ENCODE peak calls at places on chromosomes 12 and 14, in eight cellular contexts. One of them, this sample, is unnamed.

GRCh38 chr14:96203116-96203515 is 1.5 kb upstream of the BDKRB2 start:
- DNase-seq in astrocyte: no peak
- DNase-seq in psoas muscle: no peak
- DNase-seq in HCT116: no peak
- DNase-seq in heart left ventricle: no peak
- DNase-seq in mucosa of descending colon: no peak
- DNase-seq in uterus: no peak
- DNase-seq in WERI-Rb-1: no peak
- DNase-seq in this sample: no peak

GRCh38 chr12:14834502-14834901 is 8.8 kb downstream of the ART4 start:
- DNase-seq in uterus: no peak
- DNase-seq in WERI-Rb-1: no peak
- DNase-seq in psoas muscle: no peak
- DNase-seq in astrocyte: no peak
- DNase-seq in HCT116: no peak
- DNase-seq in heart left ventricle: no peak
- DNase-seq in mucosa of descending colon: no peak
- DNase-seq in this sample: no peak

GRCh38 chr14:53032161-53032803 is 81.4 kb upstream of the FERMT2 start:
- DNase-seq in psoas muscle: no peak
- DNase-seq in HCT116: peak; percentile 40
- DNase-seq in uterus: no peak
- DNase-seq in heart left ventricle: no peak
- DNase-seq in mucosa of descending colon: no peak
- DNase-seq in WERI-Rb-1: no peak
- DNase-seq in astrocyte: peak; percentile 92
- DNase-seq in this sample: no peak

GRCh38 chr12:50073712-50074111 is 11.4 kb upstream of the SMARCD1 start:
- DNase-seq in mucosa of descending colon: no peak
- DNase-seq in WERI-Rb-1: no peak
- DNase-seq in heart left ventricle: peak; percentile 34
- DNase-seq in uterus: no peak
- DNase-seq in HCT116: no peak
- DNase-seq in astrocyte: no peak
- DNase-seq in psoas muscle: no peak
- DNase-seq in this sample: no peak

GRCh38 chr12:75389061-75389460 is 1.8 kb upstream of the GLIPR1L2 start:
- DNase-seq in astrocyte: peak; percentile 51
- DNase-seq in psoas muscle: no peak
- DNase-seq in HCT116: peak; percentile 78
- DNase-seq in heart left ventricle: no peak
- DNase-seq in WERI-Rb-1: no peak
- DNase-seq in mucosa of descending colon: no peak
- DNase-seq in uterus: no peak
- DNase-seq in this sample: no peak

GRCh38 chr12:20269352-20270067 is 98.8 kb upstream of the PDE3A start:
- DNase-seq in heart left ventricle: no peak
- DNase-seq in WERI-Rb-1: no peak
- DNase-seq in mucosa of descending colon: no peak
- DNase-seq in HCT116: no peak
- DNase-seq in psoas muscle: no peak
- DNase-seq in uterus: no peak
- DNase-seq in astrocyte: no peak
- DNase-seq in this sample: no peak

GRCh38 chr14:27672047-27672446 is 1074.2 kb upstream of the NOVA1 start:
- DNase-seq in astrocyte: peak; percentile 1
- DNase-seq in HCT116: no peak
- DNase-seq in psoas muscle: no peak
- DNase-seq in mucosa of descending colon: no peak
- DNase-seq in heart left ventricle: no peak
- DNase-seq in uterus: no peak
- DNase-seq in WERI-Rb-1: no peak
- DNase-seq in this sample: no peak

GRCh38 chr12:55743131-55743921 is 404 bp downstream of the GDF11 start:
- DNase-seq in uterus: peak; percentile 64
- DNase-seq in HCT116: no peak
- DNase-seq in WERI-Rb-1: peak; percentile 69
- DNase-seq in mucosa of descending colon: peak; percentile 73
- DNase-seq in astrocyte: peak; percentile 47
- DNase-seq in psoas muscle: peak; percentile 79
- DNase-seq in heart left ventricle: peak; percentile 78
- DNase-seq in this sample: peak; percentile 45

GRCh38 chr14:94542111-94542810 is 19.0 kb upstream of the SERPINA4 start:
- DNase-seq in psoas muscle: no peak
- DNase-seq in WERI-Rb-1: no peak
- DNase-seq in heart left ventricle: no peak
- DNase-seq in HCT116: no peak
- DNase-seq in uterus: no peak
- DNase-seq in mucosa of descending colon: no peak
- DNase-seq in astrocyte: peak; percentile 37
- DNase-seq in this sample: no peak

GRCh38 chr12:123389560-123390351 is 5.8 kb downstream of the KMT5A start:
- DNase-seq in astrocyte: no peak
- DNase-seq in WERI-Rb-1: peak; percentile 54
- DNase-seq in mucosa of descending colon: peak; percentile 81
- DNase-seq in psoas muscle: peak; percentile 87
- DNase-seq in HCT116: no peak
- DNase-seq in heart left ventricle: peak; percentile 75
- DNase-seq in uterus: peak; percentile 30
- DNase-seq in this sample: peak; percentile 66

GRCh38 chr12:92593734-92594402 is 108.9 kb upstream of the PLEKHG7 start:
- DNase-seq in WERI-Rb-1: no peak
- DNase-seq in psoas muscle: no peak
- DNase-seq in HCT116: no peak
- DNase-seq in astrocyte: peak; percentile 94
- DNase-seq in heart left ventricle: no peak
- DNase-seq in mucosa of descending colon: no peak
- DNase-seq in uterus: no peak
- DNase-seq in this sample: no peak

GRCh38 chr12:46553266-46553665 is 180.7 kb upstream of the SLC38A2 start:
- DNase-seq in astrocyte: peak; percentile 62
- DNase-seq in heart left ventricle: no peak
- DNase-seq in uterus: no peak
- DNase-seq in HCT116: peak; percentile 96
- DNase-seq in psoas muscle: no peak
- DNase-seq in mucosa of descending colon: no peak
- DNase-seq in WERI-Rb-1: no peak
- DNase-seq in this sample: no peak

GRCh38 chr12:8026282-8026637 is 6.3 kb upstream of the FOXJ2 start:
- DNase-seq in heart left ventricle: no peak
- DNase-seq in astrocyte: no peak
- DNase-seq in psoas muscle: no peak
- DNase-seq in uterus: no peak
- DNase-seq in WERI-Rb-1: no peak
- DNase-seq in HCT116: no peak
- DNase-seq in mucosa of descending colon: no peak
- DNase-seq in this sample: no peak

GRCh38 chr12:83313827-83314226 is 627.1 kb downstream of the TMTC2 start:
- DNase-seq in uterus: no peak
- DNase-seq in HCT116: no peak
- DNase-seq in WERI-Rb-1: no peak
- DNase-seq in heart left ventricle: no peak
- DNase-seq in astrocyte: no peak
- DNase-seq in psoas muscle: no peak
- DNase-seq in mucosa of descending colon: no peak
- DNase-seq in this sample: no peak

DNA sequence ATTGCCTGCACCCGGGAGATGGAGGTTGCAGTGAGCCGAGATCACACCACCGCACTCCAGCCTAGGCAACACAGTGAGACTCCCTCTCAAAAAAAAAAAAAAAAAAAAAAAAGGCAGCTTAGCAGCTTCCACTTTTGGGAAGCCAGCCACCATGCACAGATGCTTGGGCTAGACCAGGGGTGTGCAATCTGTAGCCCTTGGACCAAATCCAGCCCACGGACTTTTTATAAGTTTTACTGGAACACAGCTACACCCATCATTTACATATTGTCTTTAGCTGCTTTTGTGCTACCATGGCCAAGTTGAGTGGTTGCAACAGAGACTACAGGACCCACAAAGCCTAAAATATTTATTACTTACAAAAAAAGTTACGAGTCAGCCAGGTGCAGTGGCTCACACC is 6.7 kb downstream of the CIT start:
- DNase-seq in mucosa of descending colon: no peak
- DNase-seq in heart left ventricle: no peak
- DNase-seq in astrocyte: no peak
- DNase-seq in HCT116: no peak
- DNase-seq in uterus: no peak
- DNase-seq in psoas muscle: no peak
- DNase-seq in WERI-Rb-1: no peak
- DNase-seq in this sample: no peak
- H3K36me3 ChIP-seq in mucosa of descending colon: no peaks in the 10 kb centered on the region
- H3K36me3 ChIP-seq in heart left ventricle: no peaks in the 10 kb centered on the region
- H3K36me3 ChIP-seq in astrocyte: peaks cover 12% of the 10 kb centered on the region
- H3K36me3 ChIP-seq in HCT116: peaks cover 38% of the 10 kb centered on the region
- H3K36me3 ChIP-seq in uterus: no peaks in the 10 kb centered on the region
- H3K36me3 ChIP-seq in psoas muscle: no peaks in the 10 kb centered on the region
- H3K36me3 ChIP-seq in WERI-Rb-1: peaks cover 78% of the 10 kb centered on the region
- H3K36me3 ChIP-seq in this sample: no peaks in the 10 kb centered on the region

GRCh38 chr12:40947812-40948211 is 240.3 kb upstream of the PDZRN4 start:
- DNase-seq in uterus: no peak
- DNase-seq in heart left ventricle: no peak
- DNase-seq in mucosa of descending colon: no peak
- DNase-seq in astrocyte: no peak
- DNase-seq in WERI-Rb-1: no peak
- DNase-seq in HCT116: no peak
- DNase-seq in psoas muscle: no peak
- DNase-seq in this sample: no peak

GRCh38 chr12:40945772-40946171 is 242.3 kb upstream of the PDZRN4 start:
- DNase-seq in mucosa of descending colon: no peak
- DNase-seq in uterus: no peak
- DNase-seq in heart left ventricle: no peak
- DNase-seq in psoas muscle: no peak
- DNase-seq in WERI-Rb-1: no peak
- DNase-seq in astrocyte: no peak
- DNase-seq in HCT116: no peak
- DNase-seq in this sample: no peak

GRCh38 chr12:40942326-40942725 is 245.8 kb upstream of the PDZRN4 start:
- DNase-seq in mucosa of descending colon: no peak
- DNase-seq in uterus: no peak
- DNase-seq in heart left ventricle: no peak
- DNase-seq in WERI-Rb-1: no peak
- DNase-seq in astrocyte: peak; percentile 62
- DNase-seq in psoas muscle: no peak
- DNase-seq in HCT116: no peak
- DNase-seq in this sample: no peak

DNA sequence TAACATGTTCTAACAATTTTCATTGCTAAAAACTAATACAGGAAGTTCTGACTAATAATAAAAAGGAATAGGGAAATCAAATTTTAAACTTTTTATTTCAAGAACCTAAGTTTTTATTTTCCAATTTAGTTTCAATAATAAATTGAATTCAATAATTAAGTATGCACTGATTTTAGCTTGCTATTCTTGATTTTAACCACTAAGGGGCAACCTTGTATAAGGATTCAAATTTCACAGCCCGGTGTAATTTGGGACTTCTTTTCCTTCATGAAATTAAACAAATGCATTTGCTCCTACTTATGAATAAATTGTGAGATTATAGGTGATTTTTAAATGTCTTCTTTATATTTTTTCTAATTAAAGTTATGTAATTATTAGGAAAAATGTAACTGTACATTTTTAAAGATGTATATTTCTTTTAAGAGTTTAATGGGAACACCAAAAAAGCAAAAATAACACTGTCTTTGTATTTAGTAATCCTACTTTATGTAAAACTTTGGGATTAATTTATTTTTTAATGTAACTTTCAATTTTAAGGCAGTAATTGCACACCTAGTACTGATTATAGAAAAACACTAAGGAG is 241.4 kb upstream of the PDZRN4 start:
- DNase-seq in psoas muscle: no peak
- DNase-seq in astrocyte: peak; percentile 26
- DNase-seq in mucosa of descending colon: no peak
- DNase-seq in WERI-Rb-1: no peak
- DNase-seq in HCT116: peak; percentile 22
- DNase-seq in heart left ventricle: no peak
- DNase-seq in uterus: no peak
- DNase-seq in this sample: no peak
- TF ChIP-seq CTCF in psoas muscle: peak; percentile 67
- TF ChIP-seq CTCF in astrocyte: peak; percentile 65
- TF ChIP-seq CTCF in mucosa of descending colon: no peak
- TF ChIP-seq CTCF in WERI-Rb-1: no peak
- TF ChIP-seq CTCF in HCT116: peak; percentile 63
- TF ChIP-seq CTCF in heart left ventricle: peak; percentile 65
- TF ChIP-seq CTCF in uterus: peak; percentile 53
- TF ChIP-seq CTCF in this sample: peak; percentile 67

GRCh38 chr12:68815232-68815927 is 7.4 kb downstream of the MDM2 start:
- DNase-seq in astrocyte: no peak
- DNase-seq in heart left ventricle: no peak
- DNase-seq in HCT116: no peak
- DNase-seq in psoas muscle: no peak
- DNase-seq in mucosa of descending colon: no peak
- DNase-seq in uterus: no peak
- DNase-seq in WERI-Rb-1: no peak
- DNase-seq in this sample: no peak
- H3K36me3 ChIP-seq in astrocyte: peaks cover 60% of the 10 kb centered on the region
- H3K36me3 ChIP-seq in heart left ventricle: peaks cover 99% of the 10 kb centered on the region
- H3K36me3 ChIP-seq in HCT116: peaks cover 67% of the 10 kb centered on the region
- H3K36me3 ChIP-seq in psoas muscle: no peaks in the 10 kb centered on the region
- H3K36me3 ChIP-seq in mucosa of descending colon: no peaks in the 10 kb centered on the region
- H3K36me3 ChIP-seq in uterus: no peaks in the 10 kb centered on the region
- H3K36me3 ChIP-seq in WERI-Rb-1: peaks cover 94% of the 10 kb centered on the region
- H3K36me3 ChIP-seq in this sample: peaks cover 91% of the 10 kb centered on the region

GRCh38 chr12:6067152-6067916 is 57.1 kb downstream of the VWF start:
- DNase-seq in uterus: peak; percentile 37
- DNase-seq in heart left ventricle: no peak
- DNase-seq in mucosa of descending colon: peak; percentile 38
- DNase-seq in psoas muscle: no peak
- DNase-seq in astrocyte: no peak
- DNase-seq in HCT116: peak; percentile 76
- DNase-seq in WERI-Rb-1: peak; percentile 59
- DNase-seq in this sample: no peak
- TF ChIP-seq CTCF in uterus: peak; percentile 43
- TF ChIP-seq CTCF in heart left ventricle: peak; percentile 30
- TF ChIP-seq CTCF in mucosa of descending colon: no peak
- TF ChIP-seq CTCF in psoas muscle: peak; percentile 14
- TF ChIP-seq CTCF in astrocyte: peak; percentile 40
- TF ChIP-seq CTCF in HCT116: peak; percentile 73
- TF ChIP-seq CTCF in WERI-Rb-1: peak; percentile 55
- TF ChIP-seq CTCF in this sample: peak; percentile 53